ENCODE peak calls at places on chromosomes 4 and X, in eight cellular contexts. G is sigmoid colon, K is lower lobe of right lung, Q is psoas muscle, A is Peyer's patch, Y is right atrium auricular region, C is left ventricle myocardium inferior, S is astrocyte. W is an unnamed sample. For H3K27me3, the result is how much of the 10 kb centered on the place peaks cover.

GRCh38 chr4:169618286-169618685 is 2.1 kb upstream of the CLCN3 start:
- DNase-seq in S (peak), G (no peak), C (no peak), K (no peak), A (no peak), Y (no peak), Q (no peak), W (no peak)

GRCh38 chrX:68018248-68019203 is 414.8 kb downstream of the OPHN1 start:
- DNase-seq in C (no peak), A (no peak), G (no peak), Y (no peak), S (no peak), Q (no peak), K (no peak), W (no peak)

GRCh38 chr4:119038465-119038864 is 97.2 kb upstream of the MYOZ2 start:
- DNase-seq in C (no peak), Y (no peak), A (no peak), S (peak), G (no peak), Q (no peak), K (no peak), W (no peak)

GRCh38 chr4:58590714-58591113 is 1480.5 kb upstream of the IGFBP7 start:
- DNase-seq in Y (no peak), G (no peak), S (no peak), K (no peak), C (no peak), A (no peak), Q (no peak), W (no peak)

GRCh38 chr4:42344749-42345148 is 52.5 kb upstream of the SHISA3 start:
- DNase-seq in Y (no peak), Q (no peak), A (no peak), S (no peak), C (no peak), K (no peak), G (no peak), W (no peak)

GRCh38 chr4:137599766-137600165 is 67.5 kb upstream of the PCDH18 start:
- DNase-seq in S (no peak), K (no peak), Q (no peak), C (no peak), Y (no peak), A (no peak), G (no peak), W (no peak)

GRCh38 chr4:163109967-163110366 is 56.7 kb downstream of the NAF1 start:
- DNase-seq in Y (no peak), Q (no peak), A (no peak), C (no peak), G (no peak), S (no peak), K (no peak), W (no peak)

GRCh38 chr4:73451404-73451803 is 15.4 kb downstream of the AFP start:
- DNase-seq in Y (no peak), Q (no peak), K (no peak), C (no peak), S (peak), G (no peak), A (no peak), W (no peak)

GRCh38 chr4:40976343-40976742 is 226.6 kb downstream of the NSUN7 start:
- DNase-seq in A (peak), S (peak), Q (no peak), C (no peak), G (no peak), K (no peak), Y (no peak), W (no peak)

GRCh38 chr4:5206391-5206790 is 155.1 kb downstream of the STK32B start:
- DNase-seq in Y (no peak), C (peak), Q (peak), S (peak), G (no peak), A (no peak), K (no peak), W (peak)

GRCh38 chrX:41238543-41238942 is 95.4 kb upstream of the DDX3X start:
- DNase-seq in A (no peak), G (no peak), S (peak), Q (no peak), Y (no peak), K (no peak), C (no peak), W (peak)

GRCh38 chr4:38275331-38275821 is 315.2 kb downstream of the PTTG2 start:
- DNase-seq in S (no peak), Y (no peak), K (peak), G (no peak), A (peak), Q (no peak), C (no peak), W (peak)

GRCh38 chr4:74624351-74625151 is 169.8 kb downstream of the BTC start:
- DNase-seq in A (no peak), K (no peak), C (no peak), G (no peak), Q (no peak), Y (no peak), S (peak), W (peak)

GRCh38 chrX:1205681-1206611 is 6.5 kb downstream of the CRLF2 start:
- DNase-seq in C (no peak), G (peak), Y (no peak), A (peak), K (no peak), Q (no peak), S (peak), W (no peak)

GRCh38 chr4:185542626-185543336 is 7.5 kb upstream of the PDLIM3 start:
- DNase-seq in Q (peak), A (peak), S (peak), Y (peak), G (peak), K (no peak), C (peak), W (peak)

GRCh38 chr4:8547912-8548730 is 32.1 kb upstream of the GPR78 start:
- DNase-seq in Q (no peak), C (no peak), K (no peak), A (no peak), S (no peak), G (no peak), Y (no peak), W (no peak)

GRCh38 chr4:54513231-54513630 is 144.5 kb upstream of the KIT start:
- DNase-seq in A (no peak), Q (no peak), C (peak), K (no peak), Y (peak), S (peak), G (no peak), W (no peak)

GRCh38 chr4:151408380-151408629 is 671 bp upstream of the FHIP1A start:
- DNase-seq in C (no peak), K (no peak), G (no peak), S (no peak), Y (no peak), Q (no peak), A (no peak), W (no peak)

GRCh38 chrX:7198499-7198898 is 50.5 kb upstream of the PUDP start:
- DNase-seq in K (no peak), G (no peak), A (no peak), C (no peak), S (no peak), Q (no peak), Y (no peak), W (no peak)

GRCh38 chr4:79049840-79050520 is 110.7 kb upstream of the PAQR3 start:
- DNase-seq in A (peak), G (peak), K (no peak), Q (peak), C (no peak), Y (no peak), S (no peak), W (no peak)

GRCh38 chrX:13845721-13846378 is 29.0 kb upstream of the GPM6B start:
- DNase-seq in A (no peak), Q (no peak), S (peak), Y (no peak), C (no peak), G (no peak), K (no peak), W (no peak)

GRCh38 chrX:68238568-68238967 is 194.7 kb downstream of the OPHN1 start:
- DNase-seq in A (no peak), K (no peak), S (no peak), Y (no peak), G (no peak), C (no peak), Q (no peak), W (no peak)

GRCh38 chr4:23903859-23904438 is 14.1 kb upstream of the PPARGC1A start:
- DNase-seq in G (no peak), K (no peak), Q (no peak), S (no peak), Y (no peak), A (no peak), C (no peak), W (no peak)

GRCh38 chrX:111100191-111100590 is 4.2 kb downstream of the PAK3 start:
- DNase-seq in C (no peak), G (no peak), K (no peak), A (no peak), Q (no peak), S (no peak), Y (no peak), W (no peak)

GRCh38 chr4:3091464-3091863 is 17.0 kb downstream of the HTT start:
- DNase-seq in G (no peak), S (no peak), K (no peak), Y (no peak), C (no peak), A (no peak), Q (no peak), W (no peak)

GRCh38 chr4:3098346-3098745 is 23.9 kb downstream of the HTT start:
- DNase-seq in C (no peak), Q (no peak), Y (no peak), S (no peak), A (no peak), K (no peak), G (no peak), W (no peak)

DNA sequence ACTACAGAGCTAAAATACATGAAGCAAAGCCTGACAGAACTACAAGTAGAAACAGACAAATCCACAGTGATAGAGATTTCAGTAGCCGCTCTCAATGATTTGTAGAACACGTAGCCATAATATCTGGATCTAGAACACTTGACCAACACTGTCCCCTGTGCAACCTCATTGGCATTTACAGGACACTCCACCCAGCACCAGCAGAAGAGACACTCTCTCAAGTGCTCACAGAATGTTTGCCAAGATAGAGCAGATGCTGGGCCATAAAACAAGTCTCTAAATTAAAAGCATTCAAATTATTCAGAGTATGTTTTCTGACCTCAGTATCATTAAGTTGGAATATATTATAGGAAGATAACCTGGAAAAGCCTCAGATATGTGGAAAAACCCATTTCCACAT is 21.7 kb downstream of the HTT start:
- DNase-seq in K (no peak), S (no peak), G (no peak), Y (no peak), A (no peak), Q (no peak), C (no peak), W (no peak)
- H3K4me3 ChIP-seq in K (no peak), S (no peak), G (no peak), Y (no peak), A (no peak), Q (no peak), C (no peak), W (no peak)

GRCh38 chrX:131745942-131746489 is 202.1 kb downstream of the OR13H1 start:
- DNase-seq in G (no peak), Y (no peak), C (no peak), S (no peak), Q (no peak), A (no peak), K (no peak), W (no peak)

GRCh38 chrX:131747173-131747572 is 203.3 kb downstream of the OR13H1 start:
- DNase-seq in G (peak), C (no peak), Q (peak), Y (no peak), A (peak), K (no peak), S (peak), W (no peak)

GRCh38 chrX:131741103-131741581 is 197.3 kb downstream of the OR13H1 start:
- DNase-seq in K (no peak), C (no peak), Y (no peak), A (peak), S (peak), G (peak), Q (peak), W (no peak)

GRCh38 chrX:131746491-131746968 is 202.7 kb downstream of the OR13H1 start:
- DNase-seq in Y (peak), C (no peak), K (no peak), A (peak), G (peak), S (peak), Q (peak), W (no peak)
- TF ChIP-seq CTCF in Y (no peak), C (no peak), K (no peak), A (peak), G (peak), S (no peak), Q (peak), W (peak)

GRCh38 chrX:106811131-106811910 is 8.8 kb downstream of the TBC1D8B start:
- DNase-seq in G (no peak), S (no peak), Q (no peak), K (no peak), A (no peak), C (no peak), Y (no peak), W (no peak)
- H3K27me3 ChIP-seq in G (under half), S (under half), Q (under half), K (under half), A (under half), C (under half), Y (under half), W (under half)

GRCh38 chr4:182142146-182143085 is 100.8 kb upstream of the TENM3 start:
- DNase-seq in G (no peak), K (no peak), Q (no peak), C (no peak), S (peak), A (no peak), Y (no peak), W (no peak)
- H3K4me3 ChIP-seq in G (peak), K (peak), Q (peak), C (peak), S (peak), A (peak), Y (no peak), W (peak)

GRCh38 chrX:85851418-85851817 is 195.9 kb downstream of the CHM start:
- DNase-seq in Y (no peak), S (no peak), G (no peak), K (peak), Q (no peak), A (peak), C (no peak), W (no peak)
- TF ChIP-seq CTCF in Y (no peak), S (peak), G (no peak), K (peak), Q (peak), A (no peak), C (peak), W (peak)

W was measured in kidney epithelial cell.